ENCODE peak calls at places on chromosomes 3 and 15, in ten cellular contexts. R, X, O, T, M, Z, Y, A, J and B are unnamed samples.

GRCh38 chr15:63073497-63074172 is 31.1 kb downstream of the TPM1 start:
- DNase-seq in X (no peak), J (no peak), Y (no peak), T (no peak), Z (no peak), A (no peak), M (no peak), O (no peak), R (no peak), B (no peak)

GRCh38 chr15:100781961-100782525 is 97.6 kb upstream of the ALDH1A3 start:
- DNase-seq in Y (no peak), A (no peak), Z (no peak), J (no peak), R (no peak), O (no peak), M (no peak), X (no peak), T (no peak), B (no peak)

GRCh38 chr3:160928183-160928718 is 172.2 kb downstream of the PPM1L start:
- DNase-seq in Z (peak), M (no peak), A (peak), T (no peak), O (no peak), Y (no peak), R (no peak), J (no peak), X (no peak), B (no peak)

GRCh38 chr3:132486086-132486485 is 68.8 kb downstream of the DNAJC13 start:
- DNase-seq in R (no peak), Z (peak), M (no peak), Y (no peak), X (no peak), O (no peak), A (no peak), T (no peak), J (no peak), B (no peak)

GRCh38 chr3:49713336-49714105 is 6.0 kb downstream of the AMIGO3 start:
- DNase-seq in Y (no peak), A (no peak), O (no peak), J (no peak), Z (no peak), M (peak), T (no peak), X (no peak), R (no peak), B (no peak)

GRCh38 chr15:95875141-95875643 is 455.3 kb upstream of the NR2F2 start:
- DNase-seq in A (no peak), M (no peak), J (no peak), X (no peak), Y (peak), O (no peak), R (no peak), T (no peak), Z (peak), B (peak)

GRCh38 chr3:14288833-14289451 is 110.3 kb downstream of the LSM3 start:
- DNase-seq in O (no peak), M (no peak), A (no peak), Z (no peak), Y (no peak), T (no peak), X (no peak), R (no peak), J (no peak), B (no peak)

GRCh38 chr3:109023656-109024254 is 70.1 kb upstream of the GUCA1C start:
- DNase-seq in J (no peak), A (peak), M (no peak), T (peak), O (peak), Y (peak), Z (peak), R (peak), X (no peak), B (no peak)

GRCh38 chr3:70011582-70011981 is 12.0 kb downstream of the SAMMSON start:
- DNase-seq in M (no peak), O (no peak), Y (no peak), T (no peak), R (no peak), X (no peak), A (no peak), J (no peak), Z (no peak), B (no peak)

GRCh38 chr3:193869221-193870201 is 266.4 kb upstream of the HES1 start:
- DNase-seq in M (no peak), Z (peak), O (no peak), Y (no peak), X (no peak), J (no peak), A (no peak), T (peak), R (no peak), B (peak)

GRCh38 chr3:5841609-5842008 is 654.1 kb downstream of the EDEM1 start:
- DNase-seq in J (no peak), Y (no peak), R (no peak), M (no peak), A (no peak), O (no peak), X (no peak), T (no peak), Z (no peak), B (no peak)

GRCh38 chr15:34628577-34629152 is 45.2 kb upstream of the GOLGA8B start:
- DNase-seq in R (no peak), Z (no peak), X (no peak), M (no peak), Y (no peak), J (no peak), T (no peak), O (no peak), A (no peak), B (no peak)

GRCh38 chr3:125110016-125110875 is 54.4 kb upstream of the HEG1 start:
- DNase-seq in T (peak), A (no peak), X (no peak), J (no peak), M (no peak), R (no peak), Y (no peak), O (no peak), Z (peak), B (no peak)

GRCh38 chr15:98996619-98997018 is 11.0 kb downstream of the PGPEP1L start:
- DNase-seq in T (no peak), O (no peak), Z (no peak), J (no peak), M (no peak), X (no peak), Y (no peak), A (no peak), R (no peak), B (no peak)

GRCh38 chr3:183129243-183129642 is 29.9 kb upstream of the MCCC1 start:
- DNase-seq in M (no peak), O (no peak), R (no peak), Y (no peak), X (no peak), T (no peak), A (no peak), Z (no peak), J (no peak), B (no peak)

GRCh38 chr15:47244361-47244760 is 472.9 kb upstream of the SEMA6D start:
- DNase-seq in O (no peak), X (no peak), M (no peak), Y (no peak), T (no peak), R (no peak), A (no peak), J (no peak), Z (no peak), B (no peak)

GRCh38 chr3:171044384-171044783 is 17.9 kb upstream of the SLC2A2 start:
- DNase-seq in M (no peak), X (no peak), J (no peak), Z (no peak), Y (peak), O (no peak), A (no peak), R (no peak), T (no peak), B (no peak)

GRCh38 chr15:69626095-69627066 is 173.8 kb downstream of the RPLP1 start:
- DNase-seq in X (no peak), O (no peak), Z (no peak), M (no peak), T (no peak), R (no peak), Y (no peak), A (no peak), J (no peak), B (no peak)

GRCh38 chr3:128619146-128619890 is 31.3 kb downstream of the RPN1 start:
- DNase-seq in T (no peak), Z (peak), X (no peak), A (no peak), J (no peak), R (no peak), Y (no peak), M (no peak), O (no peak), B (no peak)

GRCh38 chr15:38197553-38197952 is 55.1 kb upstream of the SPRED1 start:
- DNase-seq in A (no peak), M (no peak), T (no peak), Y (peak), J (no peak), R (no peak), O (no peak), Z (no peak), X (no peak), B (no peak)

GRCh38 chr3:171363211-171363610 is 97.0 kb downstream of the TNIK start:
- DNase-seq in T (no peak), A (no peak), M (no peak), Y (no peak), R (no peak), O (no peak), J (no peak), X (no peak), Z (no peak), B (no peak)

GRCh38 chr3:63818282-63819150 is 583 bp upstream of the C3orf49 start:
- DNase-seq in J (no peak), A (peak), Y (peak), R (peak), M (peak), O (peak), Z (peak), T (peak), X (peak), B (no peak)

GRCh38 chr3:81769271-81769670 is 7.8 kb upstream of the GBE1 start:
- DNase-seq in J (no peak), R (no peak), M (no peak), X (no peak), Z (no peak), T (no peak), O (no peak), Y (no peak), A (no peak), B (no peak)